ENCODE peak calls at places on chromosomes 4 and X, in five cellular contexts. B is HL-60, Y is renal cortical epithelial cell, V is small intestine, G is NCI-H1105. O is an unnamed sample.

GRCh38 chr4:41745292-41746024 is 3.1 kb downstream of the PHOX2B start:
- DNase-seq in Y (no peak), V (no peak), B (no peak), G (no peak), O (no peak)

GRCh38 chr4:44651425-44651824 is at the start of gene YIPF7:
- DNase-seq in V (no peak), B (no peak), Y (no peak), G (no peak), O (no peak)

GRCh38 chr4:38815879-38816782 is 11.5 kb upstream of the TLR1 start:
- DNase-seq in B (no peak), Y (no peak), G (no peak), V (peak; percentile 19), O (no peak)

GRCh38 chr4:115670930-115671329 is 557.5 kb upstream of the NDST4 start:
- DNase-seq in Y (no peak), G (no peak), V (no peak), B (no peak), O (no peak)

GRCh38 chr4:165207431-165208321 is at the start of gene KLHL2:
- DNase-seq in B (peak; percentile 83), G (peak; percentile 27), Y (peak; percentile 30), V (peak; percentile 75), O (peak; percentile 71)

GRCh38 chr4:52094746-52095145 is 43.6 kb downstream of the SPATA18 start:
- DNase-seq in B (no peak), V (no peak), G (no peak), Y (no peak), O (no peak)

GRCh38 chr4:133130171-133130570 is 18.9 kb upstream of the PCDH10 start:
- DNase-seq in Y (no peak), V (no peak), B (no peak), G (no peak), O (no peak)

GRCh38 chrX:16695079-16695676 is 17.3 kb downstream of the CTPS2 start:
- DNase-seq in Y (peak; percentile 33), V (peak; percentile 25), B (peak; percentile 50), G (no peak), O (no peak)

GRCh38 chrX:15856580-15856979 is 2.0 kb upstream of the AP1S2 start:
- DNase-seq in G (peak; percentile 34), Y (no peak), V (no peak), B (no peak), O (no peak)

GRCh38 chr4:57071340-57071739 is 38.8 kb downstream of the IGFBP7 start:
- DNase-seq in G (no peak), B (peak; percentile 18), V (no peak), Y (peak; percentile 79), O (no peak)

GRCh38 chr4:98092833-98093439 is 50.3 kb downstream of the STPG2 start:
- DNase-seq in V (peak; percentile 24), B (no peak), G (no peak), Y (peak; percentile 45), O (peak; percentile 19)

GRCh38 chrX:96982159-96982558 is 98.5 kb downstream of the RPA4 start:
- DNase-seq in Y (no peak), V (no peak), B (no peak), G (no peak), O (no peak)

GRCh38 chr4:148170408-148171385 is 271.5 kb downstream of the NR3C2 start:
- DNase-seq in Y (peak; percentile 5), V (peak; percentile 87), B (no peak), G (no peak), O (no peak)

GRCh38 chr4:113476800-113477199 is 284.7 kb downstream of the CAMK2D start:
- DNase-seq in V (no peak), B (no peak), G (no peak), Y (peak; percentile 11), O (no peak)

GRCh38 chrX:57286507-57287251 is at the start of gene FAAH2:
- DNase-seq in B (peak; percentile 9), G (peak; percentile 81), V (peak; percentile 78), Y (peak; percentile 94), O (peak; percentile 81)

GRCh38 chrX:96776966-96777365 is 92.3 kb downstream of the DIAPH2 start:
- DNase-seq in G (no peak), Y (no peak), V (no peak), B (no peak), O (no peak)

GRCh38 chr4:83010111-83010521 is 507 bp downstream of the LIN54 start:
- DNase-seq in Y (no peak), V (peak; percentile 20), B (no peak), G (no peak), O (no peak)

GRCh38 chr4:88623097-88623496 is 30.8 kb downstream of the HERC3 start:
- DNase-seq in V (no peak), B (no peak), G (no peak), Y (peak; percentile 78), O (no peak)

GRCh38 chrX:118153270-118153669 is 36.7 kb upstream of the KLHL13 start:
- DNase-seq in B (no peak), G (no peak), Y (no peak), V (no peak), O (no peak)

GRCh38 chr4:8534129-8534528 is 46.1 kb upstream of the GPR78 start:
- DNase-seq in Y (peak; percentile 95), V (peak; percentile 56), B (no peak), G (no peak), O (no peak)

GRCh38 chr4:141705048-141705746 is 68.8 kb downstream of the IL15 start:
- DNase-seq in B (no peak), V (no peak), Y (no peak), G (no peak), O (no peak)

GRCh38 chr4:108690738-108691137 is 40.3 kb downstream of the OSTC start:
- DNase-seq in G (no peak), V (no peak), Y (peak; percentile 15), B (peak; percentile 7), O (no peak)

GRCh38 chr4:127870688-127871087 is 10.0 kb upstream of the PLK4 start:
- DNase-seq in V (no peak), Y (peak; percentile 79), B (no peak), G (no peak), O (no peak)

GRCh38 chr4:37757705-37758104 is 68.8 kb upstream of the PGM2 start:
- DNase-seq in V (no peak), Y (no peak), B (peak; percentile 85), G (no peak), O (no peak)

GRCh38 chrX:71550578-71550977 is 17.7 kb downstream of the OGT start:
- DNase-seq in G (no peak), V (no peak), B (no peak), Y (no peak), O (no peak)

GRCh38 chr4:165921546-165921945 is 48.5 kb downstream of the TLL1 start:
- DNase-seq in G (no peak), Y (no peak), V (no peak), B (no peak), O (no peak)

GRCh38 chr4:89300490-89300889 is 7.1 kb downstream of the GPRIN3 start:
- DNase-seq in V (no peak), Y (no peak), G (no peak), B (no peak), O (no peak)

GRCh38 chr4:57308301-57308700 is 198.1 kb upstream of the IGFBP7 start:
- DNase-seq in G (no peak), V (no peak), B (no peak), Y (no peak), O (no peak)

GRCh38 chrX:140141444-140142029 is 176.2 kb upstream of the CXorf66 start:
- DNase-seq in V (peak; percentile 15), Y (peak; percentile 11), B (peak; percentile 30), G (no peak), O (no peak)

GRCh38 chr4:155889036-155889793 is 14.3 kb upstream of the TDO2 start:
- DNase-seq in G (no peak), V (peak; percentile 37), Y (peak; percentile 99), B (peak; percentile 23), O (no peak)

GRCh38 chr4:28462766-28463165 is 1602.1 kb downstream of the STIM2 start:
- DNase-seq in Y (peak; percentile 5), V (no peak), B (no peak), G (no peak), O (no peak)

GRCh38 chrX:3262906-3263305 is 83.5 kb downstream of the MXRA5 start:
- DNase-seq in Y (peak; percentile 91), G (no peak), B (no peak), V (no peak), O (no peak)

GRCh38 chr4:180060159-180060889 is 2182.9 kb upstream of the TENM3 start:
- DNase-seq in B (no peak), G (peak; percentile 28), V (peak; percentile 42), Y (peak; percentile 30), O (no peak)